ENCODE peak calls at places on chromosomes 13 and 19, in ten cellular contexts. W, B, E, C, I, Q, V, M, L and R are unnamed samples.

GRCh38 chr19:20558011-20558410 is 7.6 kb downstream of the ZNF737 start:
- DNase-seq in W (no peak), B (no peak), E (no peak), C (no peak), I (peak), Q (no peak), V (peak), M (peak), L (no peak), R (no peak)

GRCh38 chr13:38662362-38662761 is 24.5 kb upstream of the FREM2 start:
- DNase-seq in W (no peak), B (no peak), E (no peak), C (peak), I (no peak), Q (peak), V (no peak), M (no peak), L (peak), R (no peak)

GRCh38 chr13:24683833-24684599 is 3.8 kb downstream of the ATP12A start:
- DNase-seq in W (peak), B (no peak), E (peak), C (peak), I (peak), Q (peak), V (peak), M (peak), L (peak), R (no peak)

GRCh38 chr13:21100994-21101757 is 39.8 kb upstream of the LATS2 start:
- DNase-seq in W (no peak), B (no peak), E (no peak), C (no peak), I (no peak), Q (no peak), V (no peak), M (no peak), L (no peak), R (no peak)

GRCh38 chr13:35747594-35747993 is 271.1 kb upstream of the MAB21L1 start:
- DNase-seq in W (no peak), B (no peak), E (no peak), C (peak), I (no peak), Q (no peak), V (no peak), M (no peak), L (peak), R (no peak)

GRCh38 chr19:51370230-51370629 is 1.4 kb upstream of the CLDND2 start:
- DNase-seq in W (no peak), B (no peak), E (no peak), C (no peak), I (no peak), Q (no peak), V (no peak), M (no peak), L (no peak), R (no peak)

GRCh38 chr13:42574435-42575311 is 721 bp downstream of the TNFSF11 start:
- DNase-seq in W (no peak), B (no peak), E (peak), C (no peak), I (no peak), Q (no peak), V (no peak), M (no peak), L (no peak), R (no peak)

GRCh38 chr13:30088312-30088855 is 219.0 kb downstream of the KATNAL1 start:
- DNase-seq in W (no peak), B (no peak), E (no peak), C (no peak), I (no peak), Q (no peak), V (no peak), M (no peak), L (no peak), R (no peak)

GRCh38 chr13:97191143-97191542 is 31.0 kb upstream of the MBNL2 start:
- DNase-seq in W (peak), B (no peak), E (no peak), C (no peak), I (no peak), Q (no peak), V (no peak), M (no peak), L (no peak), R (no peak)

GRCh38 chr19:57719424-57719823 is 8.0 kb downstream of the ZNF671 start:
- DNase-seq in W (no peak), B (no peak), E (no peak), C (no peak), I (no peak), Q (no peak), V (no peak), M (no peak), L (no peak), R (no peak)

GRCh38 chr19:18021121-18021755 is 13.3 kb downstream of the ARRDC2 start:
- DNase-seq in W (peak), B (peak), E (peak), C (peak), I (peak), Q (peak), V (peak), M (peak), L (peak), R (peak)

GRCh38 chr19:52343548-52343947 is 7.5 kb downstream of the ZNF610 start:
- DNase-seq in W (peak), B (peak), E (no peak), C (peak), I (peak), Q (peak), V (peak), M (peak), L (peak), R (no peak)

GRCh38 chr13:21516806-21517205 is 57.7 kb upstream of the ZDHHC20 start:
- DNase-seq in W (no peak), B (no peak), E (no peak), C (no peak), I (no peak), Q (no peak), V (no peak), M (no peak), L (no peak), R (no peak)

GRCh38 chr19:7595466-7596133 is at the start of gene CAMSAP3:
- DNase-seq in W (peak), B (no peak), E (peak), C (peak), I (peak), Q (no peak), V (no peak), M (no peak), L (peak), R (no peak)

GRCh38 chr13:51601601-51602348 is 17.5 kb downstream of the WDFY2 start:
- DNase-seq in W (no peak), B (no peak), E (no peak), C (no peak), I (no peak), Q (no peak), V (no peak), M (no peak), L (no peak), R (no peak)

GRCh38 chr19:33171916-33172359 is 22.2 kb upstream of the LRP3 start:
- DNase-seq in W (no peak), B (no peak), E (no peak), C (peak), I (no peak), Q (peak), V (no peak), M (no peak), L (peak), R (no peak)

GRCh38 chr19:28430214-28430613 is 782.7 kb downstream of the UQCRFS1 start:
- DNase-seq in W (no peak), B (no peak), E (no peak), C (no peak), I (no peak), Q (no peak), V (no peak), M (no peak), L (no peak), R (no peak)

GRCh38 chr19:35153701-35154534 is 617 bp upstream of the FXYD5 start:
- DNase-seq in W (peak), B (no peak), E (peak), C (peak), I (peak), Q (no peak), V (peak), M (no peak), L (no peak), R (no peak)

GRCh38 chr19:35856001-35856400 is 710 bp upstream of the KIRREL2 start:
- DNase-seq in W (no peak), B (no peak), E (peak), C (no peak), I (peak), Q (no peak), V (no peak), M (no peak), L (no peak), R (no peak)

GRCh38 chr13:46679369-46680180 is 117.4 kb downstream of the ESD start:
- DNase-seq in W (no peak), B (peak), E (no peak), C (peak), I (no peak), Q (peak), V (peak), M (no peak), L (peak), R (no peak)

GRCh38 chr13:108361769-108362168 is 92.3 kb downstream of the TNFSF13B start:
- DNase-seq in W (no peak), B (no peak), E (no peak), C (no peak), I (no peak), Q (no peak), V (no peak), M (no peak), L (no peak), R (no peak)

GRCh38 chr19:56076413-56076998 is 44.6 kb downstream of the ZNF787 start:
- DNase-seq in W (peak), B (peak), E (no peak), C (peak), I (no peak), Q (peak), V (peak), M (no peak), L (peak), R (no peak)

GRCh38 chr13:111480503-111480902 is 160.1 kb downstream of the TEX29 start:
- DNase-seq in W (no peak), B (no peak), E (peak), C (no peak), I (no peak), Q (no peak), V (no peak), M (no peak), L (no peak), R (no peak)

GRCh38 chr13:113862191-113862765 is 1.6 kb downstream of the GAS6 start:
- DNase-seq in W (peak), B (no peak), E (peak), C (no peak), I (no peak), Q (peak), V (no peak), M (no peak), L (no peak), R (peak)

GRCh38 chr13:25501231-25501630 is 129.5 kb downstream of the ATP8A2 start:
- DNase-seq in W (no peak), B (no peak), E (no peak), C (no peak), I (no peak), Q (no peak), V (no peak), M (no peak), L (no peak), R (no peak)

GRCh38 chr19:49929611-49930482 is 543 bp upstream of the NUP62 start:
- DNase-seq in W (peak), B (peak), E (peak), C (peak), I (peak), Q (peak), V (peak), M (peak), L (peak), R (peak)

GRCh38 chr19:49929121-49929610 is at the start of the genes ATF5 and NUP62:
- DNase-seq in W (peak), B (peak), E (peak), C (peak), I (peak), Q (peak), V (peak), M (peak), L (peak), R (peak)

GRCh38 chr19:49932041-49932451 is 2.7 kb upstream of the NUP62 start:
- DNase-seq in W (no peak), B (no peak), E (no peak), C (no peak), I (no peak), Q (no peak), V (no peak), M (no peak), L (no peak), R (no peak)

GRCh38 chr19:49931293-49932040 is 2.2 kb upstream of the NUP62 start:
- DNase-seq in W (no peak), B (no peak), E (peak), C (no peak), I (no peak), Q (no peak), V (no peak), M (no peak), L (no peak), R (no peak)

GRCh38 chr19:49930483-49931011 is 1.2 kb upstream of the NUP62 start:
- DNase-seq in W (peak), B (peak), E (peak), C (no peak), I (no peak), Q (no peak), V (peak), M (peak), L (peak), R (peak)
- H3K4me3 ChIP-seq in W (peak), B (no peak), E (no peak), C (peak), I (no peak), Q (no peak), V (peak), M (peak), L (peak), R (no peak)

DNA sequence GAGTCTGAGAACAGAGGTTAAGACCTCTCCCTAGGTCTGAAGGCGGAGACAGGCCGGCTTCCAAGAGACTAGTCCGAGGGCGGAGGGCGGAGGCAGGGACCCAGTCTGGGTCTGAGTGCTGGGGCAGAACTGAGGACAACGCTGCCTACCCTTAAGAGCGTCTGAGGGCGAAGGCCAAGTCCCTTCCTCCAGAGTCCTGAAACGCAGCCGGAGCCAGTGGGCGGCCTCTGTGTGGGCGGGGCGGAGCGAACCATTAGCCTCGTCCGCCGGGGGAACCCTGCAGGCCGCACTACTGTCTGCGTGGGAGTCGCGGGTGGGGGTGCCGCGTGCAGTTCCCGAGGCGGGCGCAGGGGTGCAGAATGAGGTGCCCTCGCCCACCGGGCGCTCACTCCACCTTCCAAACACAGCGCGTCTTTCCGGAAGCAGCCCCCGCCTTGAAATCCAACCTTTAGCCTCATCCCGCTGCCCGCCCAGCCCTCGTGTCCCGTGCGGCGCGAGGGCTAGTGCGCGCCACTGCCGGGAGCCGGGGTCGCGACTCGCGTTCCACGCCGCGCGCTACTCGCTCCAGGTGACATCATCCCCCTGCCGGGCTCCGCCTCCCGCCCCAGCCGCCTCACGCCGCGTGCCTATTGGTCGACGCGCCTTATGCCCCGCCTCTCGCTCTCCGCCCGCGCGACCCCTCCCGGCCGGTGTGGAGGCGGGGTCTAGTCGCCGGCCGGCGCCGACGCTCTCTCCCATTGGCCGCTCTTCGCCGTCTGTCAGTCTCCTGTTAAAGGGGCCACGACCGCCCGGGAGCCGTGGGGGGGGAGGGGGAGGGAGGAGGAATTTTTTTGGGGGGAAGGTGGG is at the start of gene C19orf73:
- DNase-seq in W (peak), B (peak), E (peak), C (peak), I (peak), Q (peak), V (peak), M (peak), L (peak), R (peak)
- TF ChIP-seq CTCF in W (no peak), B (peak), E (no peak), C (no peak), I (no peak), Q (no peak), V (no peak), M (no peak), L (no peak), R (no peak)

GRCh38 chr13:110262494-110262893 is 44.5 kb downstream of the COL4A1 start:
- DNase-seq in W (no peak), B (no peak), E (no peak), C (no peak), I (no peak), Q (no peak), V (peak), M (no peak), L (no peak), R (no peak)
- H3K4me3 ChIP-seq in W (no peak), B (no peak), E (no peak), C (no peak), I (no peak), Q (no peak), V (no peak), M (no peak), L (no peak), R (peak)

GRCh38 chr19:16917401-16917800 is 28.6 kb downstream of the F2RL3 start:
- DNase-seq in W (no peak), B (no peak), E (peak), C (no peak), I (no peak), Q (no peak), V (no peak), M (no peak), L (no peak), R (no peak)
- TF ChIP-seq CTCF in W (no peak), B (no peak), E (no peak), C (no peak), I (no peak), Q (no peak), V (no peak), M (no peak), L (no peak), R (no peak)

GRCh38 chr19:41174297-41174928 is 18.6 kb upstream of the CYP2S1 start:
- DNase-seq in W (peak), B (no peak), E (no peak), C (no peak), I (no peak), Q (no peak), V (no peak), M (no peak), L (no peak), R (no peak)

GRCh38 chr19:41172297-41173164 is 20.5 kb upstream of the CYP2S1 start:
- DNase-seq in W (peak), B (no peak), E (no peak), C (no peak), I (no peak), Q (no peak), V (no peak), M (no peak), L (no peak), R (no peak)

GRCh38 chr19:41175825-41176734 is 16.9 kb upstream of the CYP2S1 start:
- DNase-seq in W (peak), B (no peak), E (peak), C (peak), I (peak), Q (peak), V (peak), M (no peak), L (peak), R (no peak)
- H3K4me3 ChIP-seq in W (peak), B (no peak), E (no peak), C (no peak), I (no peak), Q (no peak), V (no peak), M (no peak), L (no peak), R (no peak)

DNA sequence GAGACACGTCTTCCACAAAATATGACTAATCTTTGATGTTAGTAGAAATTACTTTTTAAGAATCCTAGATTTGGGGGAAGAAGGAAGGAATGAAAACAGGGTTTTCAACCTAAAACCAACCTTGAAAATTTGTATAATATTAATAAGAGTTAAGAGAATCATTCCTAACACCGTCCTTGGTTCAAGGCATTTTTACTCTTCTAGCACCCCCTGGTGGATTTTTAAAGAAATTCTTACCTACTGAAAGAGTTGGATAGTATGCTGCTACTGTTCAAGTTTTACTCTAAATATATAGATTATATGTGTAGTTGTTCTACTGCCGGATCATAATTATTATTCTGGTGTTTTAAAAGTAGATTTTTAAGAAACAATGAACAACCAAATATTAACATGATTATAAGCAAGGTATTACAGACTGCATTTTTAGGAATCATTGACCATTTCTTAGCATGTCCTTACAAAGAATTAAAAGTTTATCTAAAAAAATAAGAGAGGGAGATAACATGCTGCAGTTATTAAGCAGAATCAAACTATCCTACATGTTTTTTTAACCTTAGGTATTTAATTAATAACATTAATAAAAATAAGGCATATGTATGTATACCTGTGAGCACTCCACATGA is 7.4 kb upstream of the SLITRK6 start:
- DNase-seq in W (no peak), B (no peak), E (no peak), C (peak), I (no peak), Q (peak), V (no peak), M (no peak), L (peak), R (no peak)
- TF ChIP-seq CTCF in W (peak), B (no peak), E (peak), C (peak), I (peak), Q (peak), V (peak), M (peak), L (peak), R (peak)

DNA sequence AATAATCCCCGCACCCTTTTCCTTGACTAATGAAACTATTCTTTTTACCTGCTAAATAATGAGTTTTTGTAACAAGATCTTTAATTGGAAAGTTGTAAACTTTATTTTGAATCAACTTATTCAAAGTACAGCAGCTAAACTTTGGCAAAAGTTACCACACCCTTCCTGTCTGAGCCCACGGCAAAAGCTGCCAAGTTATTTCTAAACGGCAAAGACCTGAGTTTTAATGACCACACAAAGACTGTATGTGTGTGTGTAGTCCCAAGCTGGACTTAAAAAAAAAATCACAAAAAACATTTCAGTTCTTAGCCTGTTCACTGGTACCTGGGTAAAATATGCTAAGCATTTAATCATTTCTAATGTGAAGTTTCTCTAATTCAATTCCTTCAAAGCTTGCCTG is 60.7 kb downstream of the ZAR1L start:
- DNase-seq in W (no peak), B (no peak), E (no peak), C (no peak), I (no peak), Q (no peak), V (no peak), M (no peak), L (no peak), R (no peak)
- H3K4me3 ChIP-seq in W (peak), B (no peak), E (peak), C (no peak), I (no peak), Q (no peak), V (peak), M (peak), L (no peak), R (peak)